ENCODE peak calls at places on chromosomes 12 and 14, in nine cellular contexts. M is kidney tubule cell; L is stimulated activated CD4-positive, alpha-beta T cell treated with anti-CD3 and anti-CD28 coated beads, Interleukin-4, amount 100 ng/mL, for 48 hours; O is kidney epithelial cell; Y is left ventricle myocardium superior; N is H54; J is GM13977; B is T-helper 22 cell; C is anterior cingulate cortex. H is an unnamed sample.

GRCh38 chr12:115599251-115599811 is 678.2 kb downstream of the MED13L start:
- DNase-seq in M (peak; percentile 25), L (no peak), O (no peak), Y (peak; percentile 36), N (no peak), J (no peak), B (no peak), C (no peak), H (no peak)

GRCh38 chr12:24069532-24070395 is 120.3 kb upstream of the SOX5 start:
- DNase-seq in M (no peak), L (no peak), O (no peak), Y (no peak), N (no peak), J (no peak), B (no peak), C (no peak), H (no peak)

GRCh38 chr12:32296541-32296940 is 102.8 kb upstream of the FGD4 start:
- DNase-seq in M (peak; percentile 98), L (no peak), O (peak; percentile 79), Y (no peak), N (no peak), J (no peak), B (no peak), C (no peak), H (no peak)

GRCh38 chr12:64016521-64016920 is 172.0 kb downstream of the SRGAP1 start:
- DNase-seq in M (no peak), L (no peak), O (no peak), Y (no peak), N (no peak), J (no peak), B (no peak), C (no peak), H (no peak)

GRCh38 chr14:82354126-82354525 is 820.5 kb upstream of the SEL1L start:
- DNase-seq in M (no peak), L (no peak), O (no peak), Y (no peak), N (no peak), J (no peak), B (no peak), C (no peak), H (no peak)

GRCh38 chr12:130873106-130873795 is 1.4 kb downstream of the RAN start:
- DNase-seq in M (peak; percentile 13), L (no peak), O (no peak), Y (no peak), N (no peak), J (no peak), B (no peak), C (no peak), H (no peak)

GRCh38 chr12:123139926-123140674 is 10.8 kb downstream of the PITPNM2 start:
- DNase-seq in M (peak; percentile 90), L (no peak), O (no peak), Y (no peak), N (no peak), J (no peak), B (no peak), C (no peak), H (no peak)

GRCh38 chr14:28704153-28704552 is 62.4 kb upstream of the FOXG1 start:
- DNase-seq in M (peak; percentile 2), L (no peak), O (no peak), Y (no peak), N (no peak), J (no peak), B (no peak), C (no peak), H (no peak)

H was measured in midbrain.